ENCODE peak calls at places on chromosomes 3 and 15, in four cellular contexts. C is GM23248, Z is colonic mucosa, Q is IMR-90. D is an unnamed sample.

GRCh38 chr15:45729146-45729545 is 94.3 kb downstream of the SQOR start:
- DNase-seq in Q (peak), Z (no peak), C (no peak), D (no peak)

GRCh38 chr15:70358871-70359647 is 261.3 kb upstream of the TLE3 start:
- DNase-seq in C (no peak), Z (no peak), Q (no peak), D (no peak)

GRCh38 chr15:94080416-94080815 is 150.9 kb upstream of the MCTP2 start:
- DNase-seq in C (peak), Q (no peak), Z (no peak), D (peak)

GRCh38 chr3:35393916-35394315 is 245.4 kb upstream of the ARPP21 start:
- DNase-seq in Z (no peak), Q (no peak), C (no peak), D (no peak)

GRCh38 chr15:63043391-63044076 is 987 bp downstream of the TPM1 start:
- DNase-seq in C (peak), Q (no peak), Z (peak), D (no peak)

GRCh38 chr15:42364529-42364928 is 5.2 kb downstream of the CAPN3 start:
- DNase-seq in Z (peak), Q (no peak), C (peak), D (no peak)

GRCh38 chr3:125141596-125142417 is 70.7 kb downstream of the SLC12A8 start:
- DNase-seq in C (peak), Z (peak), Q (no peak), D (no peak)

GRCh38 chr3:60140160-60140559 is 1090.3 kb upstream of the CFAP20DC start:
- DNase-seq in Z (no peak), C (no peak), Q (no peak), D (no peak)

GRCh38 chr3:69671082-69671952 is 67.9 kb upstream of the MITF start:
- DNase-seq in Q (peak), C (peak), Z (peak), D (no peak)

GRCh38 chr3:177776656-177777055 is 579.4 kb upstream of the TBL1XR1 start:
- DNase-seq in Q (peak), Z (no peak), C (peak), D (no peak)

GRCh38 chr15:57064033-57064432 is 145.6 kb downstream of the TCF12 start:
- DNase-seq in Q (peak), Z (no peak), C (peak), D (no peak)

GRCh38 chr3:188150982-188151381 is 3.0 kb upstream of the LPP start:
- DNase-seq in Z (no peak), Q (peak), C (no peak), D (no peak)

GRCh38 chr15:93146601-93147000 is 57.6 kb upstream of the RGMA start:
- DNase-seq in Z (no peak), Q (no peak), C (no peak), D (no peak)

GRCh38 chr15:64622410-64623260 is 152.8 kb downstream of the RBPMS2 start:
- DNase-seq in Q (no peak), Z (no peak), C (no peak), D (no peak)

GRCh38 chr3:107976204-107976775 is 114.5 kb downstream of the CD47 start:
- DNase-seq in C (no peak), Z (no peak), Q (no peak), D (no peak)
- H3K27ac ChIP-seq in C (no peak), Z (no peak), Q (no peak), D (no peak)

GRCh38 chr3:116164039-116164438 is 281.2 kb downstream of the LSAMP start:
- DNase-seq in Q (peak), C (no peak), Z (no peak), D (no peak)
- H3K4me3 ChIP-seq in Q (no peak), C (no peak), Z (no peak), D (no peak)

DNA sequence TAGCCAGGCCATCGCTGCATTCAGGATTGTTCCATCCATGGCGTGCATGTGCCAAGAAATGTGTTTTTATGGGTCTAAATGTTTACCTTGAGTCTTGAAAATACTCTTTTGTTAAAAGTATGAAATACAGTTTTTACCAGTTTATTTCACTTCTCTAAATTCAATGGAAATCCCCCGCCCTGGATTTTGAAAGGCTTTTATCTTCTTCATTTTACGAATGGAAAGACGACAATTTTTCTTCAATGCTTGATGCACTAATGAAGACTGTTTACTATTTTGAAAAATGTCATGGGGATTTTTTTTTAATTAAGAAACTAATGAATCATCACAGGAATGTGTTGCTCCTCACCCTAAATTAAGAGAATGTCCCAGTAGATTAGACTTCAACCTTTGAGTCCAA is 83.5 kb downstream of the FAM81A start:
- DNase-seq in Z (no peak), Q (no peak), C (no peak), D (no peak)
- H3K27ac ChIP-seq in Z (no peak), Q (no peak), C (no peak), D (no peak)

GRCh38 chr15:72473670-72474465 is at the start of gene ARIH1:
- DNase-seq in Z (peak), Q (peak), C (peak), D (peak)

GRCh38 chr15:72474912-72475601 is 927 bp downstream of the ARIH1 start:
- DNase-seq in C (peak), Q (peak), Z (peak), D (peak)

GRCh38 chr15:72474466-72474911 is 359 bp downstream of the ARIH1 start:
- DNase-seq in Q (no peak), Z (no peak), C (no peak), D (no peak)

GRCh38 chr15:72475674-72476073 is 1.5 kb downstream of the ARIH1 start:
- DNase-seq in C (no peak), Q (no peak), Z (no peak), D (no peak)

GRCh38 chr15:72472907-72473669 is 1.0 kb upstream of the ARIH1 start:
- DNase-seq in Q (peak), C (peak), Z (no peak), D (no peak)
- H3K4me3 ChIP-seq in Q (peak), C (peak), Z (peak), D (peak)